ENCODE peak calls at places on chromosomes 1 and 21, in ten cellular contexts. E is stomach; A is heart right ventricle; V is colonic mucosa; F is tibial nerve; Y is left lung; J is HL-60; D is prostate gland; B is CD4-positive, alpha-beta T cell; Q is PC-9. K is an unnamed sample.

GRCh38 chr1:144101397-144102050 is 129.7 kb upstream of the FAM72C start:
- DNase-seq in E (peak), A (peak), V (peak), F (peak), Y (peak), J (no peak), D (peak), B (peak), Q (peak), K (no peak)

GRCh38 chr1:13871413-13871812 is 171.4 kb downstream of the PRDM2 start:
- DNase-seq in E (no peak), A (no peak), V (no peak), F (no peak), Y (no peak), J (no peak), D (no peak), B (no peak), Q (no peak), K (no peak)

GRCh38 chr1:165539908-165540307 is 3.9 kb upstream of the LRRC52 start:
- DNase-seq in E (no peak), A (no peak), V (no peak), F (no peak), Y (no peak), J (no peak), D (no peak), B (no peak), Q (no peak), K (no peak)

GRCh38 chr1:77175230-77175844 is 43.9 kb downstream of the PIGK start:
- DNase-seq in E (no peak), A (no peak), V (no peak), F (no peak), Y (no peak), J (peak), D (no peak), B (no peak), Q (no peak), K (no peak)

GRCh38 chr1:223331301-223331700 is 32.7 kb downstream of the SUSD4 start:
- DNase-seq in E (no peak), A (no peak), V (no peak), F (no peak), Y (no peak), J (no peak), D (no peak), B (no peak), Q (no peak), K (no peak)

GRCh38 chr1:13766906-13767564 is 67.0 kb downstream of the PRDM2 start:
- DNase-seq in E (no peak), A (no peak), V (no peak), F (no peak), Y (no peak), J (no peak), D (no peak), B (no peak), Q (peak), K (no peak)

GRCh38 chr1:171845998-171846397 is 4.7 kb downstream of the DNM3 start:
- DNase-seq in E (no peak), A (no peak), V (no peak), F (no peak), Y (no peak), J (no peak), D (no peak), B (no peak), Q (no peak), K (no peak)

GRCh38 chr1:81414417-81415087 is 386.2 kb upstream of the ADGRL2 start:
- DNase-seq in E (peak), A (peak), V (peak), F (peak), Y (peak), J (no peak), D (peak), B (no peak), Q (no peak), K (peak)

GRCh38 chr1:117970251-117970650 is 40.7 kb downstream of the WDR3 start:
- DNase-seq in E (no peak), A (no peak), V (no peak), F (no peak), Y (no peak), J (no peak), D (no peak), B (no peak), Q (no peak), K (no peak)

GRCh38 chr21:25563399-25564116 is 43.7 kb downstream of the MRPL39 start:
- DNase-seq in E (no peak), A (no peak), V (no peak), F (no peak), Y (no peak), J (no peak), D (no peak), B (no peak), Q (no peak), K (no peak)

GRCh38 chr1:172601046-172601630 is 57.8 kb upstream of the FASLG start:
- DNase-seq in E (no peak), A (no peak), V (no peak), F (no peak), Y (no peak), J (no peak), D (no peak), B (no peak), Q (no peak), K (no peak)

GRCh38 chr21:36113647-36114428 is 21.0 kb upstream of the CBR3 start:
- DNase-seq in E (peak), A (no peak), V (peak), F (no peak), Y (peak), J (no peak), D (peak), B (peak), Q (peak), K (no peak)

GRCh38 chr1:16462773-16463330 is 22.3 kb downstream of the NECAP2 start:
- DNase-seq in E (no peak), A (no peak), V (no peak), F (no peak), Y (no peak), J (no peak), D (no peak), B (no peak), Q (no peak), K (no peak)

GRCh38 chr1:212980123-212980800 is 29.9 kb downstream of the VASH2 start:
- DNase-seq in E (no peak), A (peak), V (no peak), F (no peak), Y (no peak), J (no peak), D (no peak), B (no peak), Q (no peak), K (no peak)

GRCh38 chr1:16145030-16145987 is 10.6 kb downstream of the EPHA2 start:
- DNase-seq in E (peak), A (peak), V (peak), F (no peak), Y (peak), J (no peak), D (peak), B (no peak), Q (peak), K (no peak)

GRCh38 chr21:32653326-32653901 is 41.2 kb upstream of the CFAP298 start:
- DNase-seq in E (no peak), A (no peak), V (no peak), F (no peak), Y (no peak), J (peak), D (no peak), B (no peak), Q (no peak), K (no peak)

GRCh38 chr1:206112600-206113301 is 4.4 kb downstream of the AVPR1B start:
- DNase-seq in E (peak), A (no peak), V (peak), F (no peak), Y (peak), J (no peak), D (peak), B (no peak), Q (no peak), K (no peak)

GRCh38 chr1:19954059-19954458 is 25.4 kb downstream of the PLA2G2A start:
- DNase-seq in E (no peak), A (no peak), V (no peak), F (no peak), Y (no peak), J (no peak), D (no peak), B (no peak), Q (no peak), K (no peak)

GRCh38 chr1:223195281-223195680 is 52.2 kb upstream of the TLR5 start:
- DNase-seq in E (no peak), A (no peak), V (no peak), F (no peak), Y (no peak), J (no peak), D (no peak), B (no peak), Q (no peak), K (no peak)

GRCh38 chr1:77031101-77031662 is 163.9 kb downstream of the ST6GALNAC5 start:
- DNase-seq in E (no peak), A (no peak), V (no peak), F (no peak), Y (no peak), J (no peak), D (no peak), B (no peak), Q (peak), K (no peak)

GRCh38 chr1:29802181-29803068 is 566.1 kb downstream of the PTPRU start:
- DNase-seq in E (peak), A (no peak), V (no peak), F (no peak), Y (no peak), J (no peak), D (no peak), B (no peak), Q (no peak), K (no peak)

GRCh38 chr21:41479686-41480085 is 28.3 kb downstream of the TMPRSS2 start:
- DNase-seq in E (no peak), A (no peak), V (no peak), F (no peak), Y (no peak), J (no peak), D (no peak), B (no peak), Q (no peak), K (no peak)

GRCh38 chr1:85244271-85245053 is 15.0 kb downstream of the C1orf52 start:
- DNase-seq in E (no peak), A (no peak), V (no peak), F (no peak), Y (no peak), J (no peak), D (no peak), B (no peak), Q (no peak), K (no peak)

GRCh38 chr1:64245495-64245894 is 42.1 kb downstream of the UBE2U start:
- DNase-seq in E (no peak), A (no peak), V (peak), F (no peak), Y (no peak), J (peak), D (no peak), B (no peak), Q (no peak), K (no peak)

GRCh38 chr1:168504064-168504837 is 39.5 kb downstream of the XCL2 start:
- DNase-seq in E (peak), A (no peak), V (no peak), F (peak), Y (no peak), J (peak), D (no peak), B (no peak), Q (no peak), K (no peak)

GRCh38 chr21:46454634-46455390 is 3.9 kb upstream of the DIP2A start:
- DNase-seq in E (no peak), A (no peak), V (no peak), F (no peak), Y (no peak), J (no peak), D (no peak), B (no peak), Q (no peak), K (no peak)

GRCh38 chr1:77283701-77284425 is 2.0 kb downstream of the AK5 start:
- DNase-seq in E (no peak), A (no peak), V (no peak), F (no peak), Y (no peak), J (no peak), D (no peak), B (no peak), Q (no peak), K (no peak)

GRCh38 chr1:237887542-237887941 is 3.2 kb downstream of the ZP4 start:
- DNase-seq in E (no peak), A (no peak), V (no peak), F (no peak), Y (no peak), J (no peak), D (no peak), B (no peak), Q (no peak), K (no peak)

GRCh38 chr1:83546863-83547262 is 452.1 kb downstream of the TTLL7 start:
- DNase-seq in E (no peak), A (no peak), V (no peak), F (no peak), Y (no peak), J (no peak), D (no peak), B (no peak), Q (no peak), K (no peak)

GRCh38 chr1:26112407-26112775 is 767 bp downstream of the PDIK1L start:
- DNase-seq in E (no peak), A (no peak), V (no peak), F (no peak), Y (no peak), J (no peak), D (no peak), B (no peak), Q (no peak), K (no peak)

GRCh38 chr1:220243947-220244346 is 28.3 kb downstream of the RAB3GAP2 start:
- DNase-seq in E (no peak), A (no peak), V (no peak), F (no peak), Y (no peak), J (no peak), D (no peak), B (no peak), Q (no peak), K (no peak)

GRCh38 chr1:246503341-246503740 is 3.7 kb downstream of the SMYD3 start:
- DNase-seq in E (no peak), A (no peak), V (no peak), F (no peak), Y (no peak), J (no peak), D (peak), B (no peak), Q (peak), K (no peak)

GRCh38 chr1:210883821-210884220 is 250.1 kb downstream of the KCNH1 start:
- DNase-seq in E (no peak), A (no peak), V (no peak), F (no peak), Y (no peak), J (no peak), D (no peak), B (no peak), Q (no peak), K (no peak)

GRCh38 chr1:193062698-193063463 is 3.5 kb downstream of the RO60 start:
- DNase-seq in E (no peak), A (no peak), V (no peak), F (no peak), Y (no peak), J (no peak), D (no peak), B (no peak), Q (no peak), K (no peak)

GRCh38 chr1:20380616-20381035 is 90.0 kb downstream of the VWA5B1 start:
- DNase-seq in E (no peak), A (no peak), V (no peak), F (no peak), Y (no peak), J (no peak), D (no peak), B (no peak), Q (no peak), K (no peak)

GRCh38 chr21:36207577-36208320 is 51.1 kb downstream of the DOP1B start:
- DNase-seq in E (no peak), A (no peak), V (no peak), F (no peak), Y (no peak), J (no peak), D (no peak), B (no peak), Q (peak), K (no peak)

GRCh38 chr1:110380667-110381283 is 10.1 kb downstream of the SLC16A4 start:
- DNase-seq in E (no peak), A (no peak), V (no peak), F (no peak), Y (no peak), J (no peak), D (no peak), B (no peak), Q (peak), K (no peak)

DNA sequence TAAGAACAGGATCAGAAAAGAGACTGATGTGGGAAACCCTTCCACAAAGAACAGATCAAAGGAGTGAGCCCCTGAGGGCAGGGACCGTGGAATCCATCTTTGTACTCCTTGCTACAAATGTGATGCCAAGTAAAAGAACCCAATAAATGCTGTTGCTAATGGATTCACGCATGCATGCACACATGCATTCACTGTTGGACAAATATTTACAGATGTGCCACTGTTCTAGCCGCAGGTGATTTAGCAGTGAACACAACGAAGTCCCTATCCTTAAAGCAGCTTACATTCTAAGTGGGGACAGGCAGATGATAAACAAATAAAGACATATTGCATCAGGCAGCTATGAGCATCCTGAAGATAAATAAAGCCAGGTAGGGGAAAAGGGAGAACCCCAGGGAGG is 67.8 kb downstream of the ITPKB start:
- DNase-seq in E (no peak), A (no peak), V (no peak), F (no peak), Y (no peak), J (no peak), D (peak), B (no peak), Q (no peak), K (no peak)
- H3K27ac ChIP-seq in E (no peak), A (peak), V (peak), F (no peak), Y (peak), J (no peak), D (peak), B (peak), Q (no peak), K (peak)

GRCh38 chr1:183281553-183282091 is 95.6 kb downstream of the LAMC2 start:
- DNase-seq in E (peak), A (peak), V (peak), F (peak), Y (peak), J (peak), D (peak), B (peak), Q (peak), K (peak)
- H3K27ac ChIP-seq in E (peak), A (peak), V (peak), F (peak), Y (peak), J (peak), D (peak), B (no peak), Q (peak), K (peak)

GRCh38 chr1:116916533-116917460 is 7.1 kb downstream of the PTGFRN start:
- DNase-seq in E (no peak), A (no peak), V (peak), F (no peak), Y (no peak), J (no peak), D (no peak), B (no peak), Q (no peak), K (no peak)
- H3K27ac ChIP-seq in E (no peak), A (peak), V (peak), F (no peak), Y (no peak), J (no peak), D (no peak), B (no peak), Q (no peak), K (no peak)

DNA sequence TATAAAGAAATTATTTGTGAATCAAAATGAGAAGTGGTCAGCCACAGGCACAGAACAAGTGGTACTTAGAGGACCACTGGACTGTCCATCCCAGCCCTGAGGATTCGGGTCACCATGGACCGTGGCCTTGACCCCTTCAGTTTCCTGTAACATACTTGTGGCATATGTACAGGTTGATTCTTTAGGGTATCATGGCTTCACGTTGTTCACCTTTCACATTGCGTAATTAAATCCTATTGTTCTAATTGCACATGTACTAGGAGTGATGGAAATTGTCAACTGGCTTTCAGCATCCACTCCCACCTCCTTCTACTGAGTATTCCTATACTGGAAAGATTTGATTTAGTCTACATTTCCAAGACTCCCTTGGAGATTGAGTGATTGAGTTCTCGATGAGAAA is 148.3 kb upstream of the GJB5 start:
- DNase-seq in E (no peak), A (no peak), V (no peak), F (no peak), Y (no peak), J (no peak), D (no peak), B (no peak), Q (no peak), K (no peak)
- H3K27ac ChIP-seq in E (no peak), A (no peak), V (no peak), F (no peak), Y (no peak), J (no peak), D (no peak), B (no peak), Q (no peak), K (no peak)

GRCh38 chr21:16195476-16195875 is 465.7 kb downstream of the USP25 start:
- DNase-seq in E (no peak), A (no peak), V (no peak), F (no peak), Y (no peak), J (no peak), D (no peak), B (no peak), Q (no peak), K (no peak)
- H3K27ac ChIP-seq in E (peak), A (peak), V (no peak), F (peak), Y (peak), J (peak), D (peak), B (no peak), Q (no peak), K (peak)

GRCh38 chr21:34797202-34797527 is 128.4 kb downstream of the CLIC6 start:
- DNase-seq in E (no peak), A (no peak), V (no peak), F (no peak), Y (no peak), J (no peak), D (no peak), B (no peak), Q (no peak), K (no peak)
- H3K27ac ChIP-seq in E (peak), A (no peak), V (peak), F (peak), Y (peak), J (no peak), D (peak), B (no peak), Q (peak), K (no peak)

DNA sequence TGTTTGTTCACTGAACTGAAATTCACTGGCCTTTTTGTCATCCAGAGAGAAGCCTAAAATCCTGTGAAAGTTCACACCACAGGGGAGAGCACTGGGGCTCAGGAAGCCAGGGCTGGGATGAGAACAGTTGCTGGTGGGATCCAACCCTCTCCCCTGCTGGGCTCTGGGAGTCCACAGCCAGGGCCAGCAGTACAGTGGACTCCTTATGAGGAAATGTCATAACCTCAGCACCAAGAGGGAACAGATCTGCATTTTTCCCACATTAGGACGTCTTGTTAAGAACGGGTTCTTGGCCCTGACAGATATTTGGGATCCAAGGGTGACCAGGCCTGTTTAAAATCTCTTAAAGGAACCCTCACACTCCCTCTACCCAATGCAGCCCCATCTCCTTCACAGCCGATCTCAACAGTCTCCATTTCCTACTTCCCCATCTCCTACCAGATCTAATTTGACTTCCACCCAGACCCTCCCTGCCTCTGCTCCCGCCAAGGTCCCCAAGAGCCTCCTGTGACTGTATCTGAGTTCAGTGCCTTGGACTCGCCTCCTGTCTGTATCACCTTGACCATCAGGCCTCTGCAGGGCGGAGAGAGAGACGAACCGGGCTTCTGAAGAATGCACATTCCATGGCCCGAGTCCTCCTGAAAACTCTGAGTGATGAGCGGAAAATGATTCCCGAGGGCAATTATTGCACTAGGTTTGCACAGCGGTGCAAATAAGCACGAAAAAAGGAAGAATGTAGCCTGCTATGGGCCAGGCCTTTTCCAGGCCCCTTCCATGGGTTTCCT is 159.9 kb downstream of the TRABD2B start:
- DNase-seq in E (no peak), A (no peak), V (no peak), F (no peak), Y (no peak), J (no peak), D (no peak), B (no peak), Q (no peak), K (no peak)
- H3K27ac ChIP-seq in E (no peak), A (no peak), V (peak), F (no peak), Y (no peak), J (no peak), D (no peak), B (no peak), Q (no peak), K (no peak)

GRCh38 chr1:201598396-201598795 is 59.5 kb downstream of the NAV1 start:
- DNase-seq in E (no peak), A (no peak), V (no peak), F (no peak), Y (no peak), J (no peak), D (no peak), B (no peak), Q (no peak), K (no peak)
- H3K27ac ChIP-seq in E (peak), A (peak), V (no peak), F (no peak), Y (peak), J (no peak), D (peak), B (no peak), Q (no peak), K (no peak)

K was measured in substantia nigra.